ENCODE peak calls at places on chromosomes 5 and 9, in six cellular contexts. H is body of pancreas; X is right cardiac atrium; K is ascending aorta; N is spleen; F is CD4-positive, alpha-beta memory T cell. M is an unnamed sample.

GRCh38 chr9:4739587-4740372 is 1.2 kb downstream of the AK3 start:
- DNase-seq in H (no peak), X (peak), K (no peak), N (no peak), F (no peak), M (no peak)

GRCh38 chr5:15383469-15383868 is 116.5 kb upstream of the FBXL7 start:
- DNase-seq in H (no peak), X (no peak), K (no peak), N (no peak), F (no peak), M (no peak)

GRCh38 chr9:135718616-135719015 is 16.6 kb downstream of the KCNT1 start:
- DNase-seq in H (no peak), X (no peak), K (no peak), N (peak), F (no peak), M (no peak)

GRCh38 chr9:129775443-129775842 is 22.6 kb upstream of the PTGES start:
- DNase-seq in H (no peak), X (no peak), K (no peak), N (no peak), F (no peak), M (no peak)

GRCh38 chr5:10063997-10064396 is 185.7 kb downstream of the ATPSCKMT start:
- DNase-seq in H (no peak), X (no peak), K (no peak), N (no peak), F (no peak), M (no peak)

GRCh38 chr9:35689601-35690446 is at the start of gene TPM2:
- DNase-seq in H (peak), X (peak), K (peak), N (no peak), F (no peak), M (no peak)

GRCh38 chr5:155943516-155944407 is 383.2 kb upstream of the SGCD start:
- DNase-seq in H (peak), X (peak), K (no peak), N (no peak), F (peak), M (peak)

GRCh38 chr9:86349271-86349670 is 4.9 kb downstream of the TUT7 start:
- DNase-seq in H (no peak), X (no peak), K (no peak), N (no peak), F (no peak), M (no peak)

GRCh38 chr9:98317134-98317857 is 61.8 kb upstream of the TBC1D2 start:
- DNase-seq in H (no peak), X (no peak), K (no peak), N (no peak), F (no peak), M (no peak)

GRCh38 chr9:133506653-133507038 is 18.1 kb downstream of the MYMK start:
- DNase-seq in H (peak), X (peak), K (peak), N (no peak), F (no peak), M (peak)

GRCh38 chr5:32506809-32507208 is 62.3 kb upstream of the ZFR start:
- DNase-seq in H (no peak), X (peak), K (peak), N (no peak), F (no peak), M (no peak)

GRCh38 chr5:100273846-100274580 is 261.2 kb upstream of the FAM174A start:
- DNase-seq in H (no peak), X (no peak), K (no peak), N (no peak), F (no peak), M (no peak)

GRCh38 chr5:127517110-127517479 is 345 bp upstream of the PRRC1 start:
- DNase-seq in H (no peak), X (no peak), K (no peak), N (no peak), F (no peak), M (no peak)

GRCh38 chr9:6782378-6782777 is 24.6 kb downstream of the KDM4C start:
- DNase-seq in H (no peak), X (no peak), K (no peak), N (no peak), F (no peak), M (no peak)

GRCh38 chr9:131423171-131423581 is 29.3 kb downstream of the PRRC2B start:
- DNase-seq in H (peak), X (peak), K (peak), N (peak), F (no peak), M (peak)

GRCh38 chr5:142245776-142246175 is 79.0 kb downstream of the SPRY4 start:
- DNase-seq in H (no peak), X (no peak), K (no peak), N (no peak), F (no peak), M (no peak)
- H3K27ac ChIP-seq in H (no peak), X (peak), K (peak), N (no peak), F (no peak), M (no peak)

DNA sequence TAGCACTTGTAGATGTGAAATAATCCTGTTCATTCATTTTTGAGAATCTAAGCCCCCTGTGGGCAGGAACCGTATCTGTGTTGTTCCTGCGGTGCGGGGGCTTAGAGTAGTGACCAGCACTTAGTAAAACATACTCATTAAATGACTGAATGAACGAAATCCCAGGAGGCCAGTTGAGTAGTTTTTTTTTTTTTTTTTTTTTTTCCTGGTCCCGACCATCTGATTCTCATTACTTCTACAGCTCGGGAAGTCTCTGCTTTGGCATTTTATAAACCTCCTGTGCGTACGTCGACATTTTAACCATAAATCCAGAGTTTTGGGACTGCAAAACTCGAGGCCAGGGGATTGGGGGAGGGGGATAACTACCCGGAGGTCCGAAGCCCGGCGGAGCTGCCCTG is 31.5 kb upstream of the SPRY4 start:
- DNase-seq in H (no peak), X (no peak), K (no peak), N (no peak), F (no peak), M (no peak)
- H3K27ac ChIP-seq in H (peak), X (peak), K (peak), N (peak), F (peak), M (peak)

GRCh38 chr9:106869458-106869857 is 6.5 kb downstream of the ZNF462 start:
- DNase-seq in H (peak), X (no peak), K (no peak), N (no peak), F (no peak), M (no peak)
- H3K27ac ChIP-seq in H (peak), X (peak), K (peak), N (peak), F (no peak), M (no peak)

GRCh38 chr5:78533356-78533755 is 115.2 kb downstream of the LHFPL2 start:
- DNase-seq in H (no peak), X (no peak), K (no peak), N (no peak), F (no peak), M (no peak)
- H3K27ac ChIP-seq in H (no peak), X (no peak), K (peak), N (no peak), F (no peak), M (no peak)

GRCh38 chr9:69172895-69173294 is 1.2 kb upstream of the TJP2 start:
- DNase-seq in H (no peak), X (no peak), K (no peak), N (no peak), F (no peak), M (no peak)

GRCh38 chr9:69174645-69175487 is 789 bp downstream of the TJP2 start:
- DNase-seq in H (no peak), X (no peak), K (peak), N (no peak), F (no peak), M (peak)

GRCh38 chr9:69175488-69175872 is 1.4 kb downstream of the TJP2 start:
- DNase-seq in H (no peak), X (no peak), K (no peak), N (no peak), F (no peak), M (no peak)

GRCh38 chr9:69173497-69173890 is 583 bp upstream of the TJP2 start:
- DNase-seq in H (no peak), X (no peak), K (no peak), N (no peak), F (no peak), M (peak)

GRCh38 chr9:69173891-69174644 is at the start of gene TJP2:
- DNase-seq in H (peak), X (peak), K (peak), N (peak), F (peak), M (peak)
- H3K27ac ChIP-seq in H (peak), X (peak), K (peak), N (peak), F (no peak), M (peak)

DNA sequence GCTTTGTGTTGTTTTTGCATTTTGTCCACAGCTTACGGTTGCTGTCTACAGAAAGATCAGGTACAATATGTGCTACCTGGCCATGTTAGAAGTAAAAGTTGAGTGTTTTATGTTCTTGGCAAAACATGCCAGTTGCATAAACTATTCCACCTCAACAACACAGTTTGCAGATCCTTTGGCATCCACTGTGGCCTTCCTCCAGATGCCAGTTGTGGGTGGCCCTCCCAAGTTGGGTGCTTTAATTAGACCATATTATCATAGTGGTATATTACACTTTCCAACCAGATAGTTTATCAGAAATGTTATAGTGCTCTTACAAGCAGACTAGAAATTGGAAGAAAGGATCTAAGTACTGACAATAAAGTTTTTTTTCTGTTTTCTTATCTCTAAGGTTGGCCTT is 386.9 kb upstream of the KCNN2 start:
- DNase-seq in H (no peak), X (no peak), K (no peak), N (no peak), F (no peak), M (no peak)
- H3K27ac ChIP-seq in H (no peak), X (no peak), K (no peak), N (no peak), F (no peak), M (no peak)

M was measured in PC-9.